ENCODE peak calls at places on chromosomes 2 and 18, in six cellular contexts. L, P, B, S, A and R are unnamed samples.

GRCh38 chr2:74548919-74549684 is 4.6 kb downstream of the LOXL3 start:
- DNase-seq in S (peak; percentile 57), L (no peak), P (no peak), A (no peak), B (no peak), R (no peak)

GRCh38 chr2:110095994-110096633 is 19.5 kb downstream of the MALL start:
- DNase-seq in B (no peak), S (no peak), P (no peak), L (no peak), A (no peak), R (no peak)

GRCh38 chr2:120362926-120363325 is 17.0 kb downstream of the INHBB start:
- DNase-seq in P (no peak), A (no peak), S (no peak), L (no peak), B (no peak), R (no peak)

GRCh38 chr2:48306409-48307284 is 223.3 kb upstream of the STON1 start:
- DNase-seq in B (no peak), A (peak; percentile 18), P (no peak), S (no peak), L (no peak), R (no peak)

GRCh38 chr2:25430556-25430955 is 88.8 kb upstream of the DNMT3A start:
- DNase-seq in L (no peak), B (no peak), S (no peak), P (no peak), A (no peak), R (no peak)

GRCh38 chr2:219687266-219687665 is 59.8 kb downstream of the SLC4A3 start:
- DNase-seq in A (peak; percentile 13), B (no peak), L (no peak), S (no peak), P (no peak), R (no peak)

GRCh38 chr2:186972281-186972970 is 123.5 kb upstream of the ZSWIM2 start:
- DNase-seq in S (no peak), P (no peak), L (no peak), B (no peak), A (no peak), R (no peak)

GRCh38 chr2:216838146-216838545 is 21.7 kb downstream of the TNP1 start:
- DNase-seq in B (no peak), P (no peak), A (peak; percentile 62), L (no peak), S (peak; percentile 17), R (no peak)

GRCh38 chr2:88729061-88729745 is 37.7 kb downstream of the RPIA start:
- DNase-seq in A (peak; percentile 35), S (no peak), P (no peak), L (no peak), B (no peak), R (no peak)

GRCh38 chr2:215277942-215278341 is 33.9 kb upstream of the ATIC start:
- DNase-seq in L (no peak), S (no peak), P (no peak), B (no peak), A (peak; percentile 12), R (no peak)

GRCh38 chr18:35029103-35029502 is 12.1 kb upstream of the MAPRE2 start:
- DNase-seq in P (no peak), A (peak; percentile 70), B (no peak), L (no peak), S (peak; percentile 66), R (no peak)

GRCh38 chr2:95303191-95303914 is 6.2 kb downstream of the KCNIP3 start:
- DNase-seq in L (no peak), B (no peak), S (no peak), P (no peak), A (no peak), R (no peak)

GRCh38 chr18:25510096-25510495 is 158.1 kb upstream of the ZNF521 start:
- DNase-seq in P (no peak), B (no peak), L (no peak), A (no peak), S (no peak), R (no peak)

GRCh38 chr18:33014060-33014796 is 241.4 kb upstream of the KLHL14 start:
- DNase-seq in A (peak; percentile 11), L (no peak), S (no peak), P (no peak), B (no peak), R (no peak)

GRCh38 chr2:230011617-230012016 is 57.1 kb downstream of the SLC16A14 start:
- DNase-seq in S (no peak), A (peak; percentile 47), B (no peak), L (no peak), P (no peak), R (no peak)

GRCh38 chr2:191382801-191383200 is 137.6 kb downstream of the MYO1B start:
- DNase-seq in B (no peak), P (no peak), L (no peak), A (peak; percentile 94), S (no peak), R (no peak)

GRCh38 chr18:13581496-13581895 is 144.9 kb downstream of the FAM210A start:
- DNase-seq in B (no peak), S (no peak), P (no peak), L (no peak), A (no peak), R (no peak)

GRCh38 chr2:85116207-85116606 is 17.0 kb upstream of the TCF7L1 start:
- DNase-seq in A (no peak), L (no peak), S (no peak), P (no peak), B (no peak), R (no peak)

GRCh38 chr2:10863837-10864236 is 47.9 kb upstream of the KCNF1 start:
- DNase-seq in B (no peak), A (no peak), P (no peak), S (no peak), L (no peak), R (no peak)

GRCh38 chr2:41242001-41242331 is 790.1 kb upstream of the SLC8A1 start:
- DNase-seq in L (no peak), P (no peak), B (no peak), S (no peak), A (no peak), R (no peak)

GRCh38 chr2:171287036-171287435 is 126.3 kb upstream of the TLK1 start:
- DNase-seq in L (no peak), P (no peak), A (no peak), S (no peak), B (no peak), R (no peak)

GRCh38 chr18:79300382-79300781 is 95.3 kb upstream of the NFATC1 start:
- DNase-seq in S (no peak), B (no peak), L (no peak), P (no peak), A (no peak), R (no peak)

GRCh38 chr2:2269426-2269825 is 61.6 kb downstream of the MYT1L start:
- DNase-seq in L (no peak), S (no peak), P (no peak), B (no peak), A (no peak), R (no peak)

GRCh38 chr2:222805591-222806304 is 55.1 kb upstream of the ACSL3 start:
- DNase-seq in S (no peak), L (no peak), P (no peak), B (no peak), A (no peak), R (no peak)

GRCh38 chr18:44714376-44714775 is 33.7 kb downstream of the SETBP1 start:
- DNase-seq in P (no peak), A (no peak), S (no peak), L (no peak), B (no peak), R (no peak)

GRCh38 chr2:4693266-4693665 is 989.9 kb downstream of the DCDC2C start:
- DNase-seq in L (no peak), B (no peak), A (peak; percentile 71), P (no peak), S (no peak), R (no peak)

GRCh38 chr2:167767858-167768257 is 479.5 kb downstream of the STK39 start:
- DNase-seq in P (no peak), S (no peak), B (no peak), A (no peak), L (no peak), R (no peak)

GRCh38 chr2:105655244-105655643 is 89.5 kb upstream of the NCK2 start:
- DNase-seq in P (no peak), B (no peak), A (no peak), S (no peak), L (no peak), R (no peak)

GRCh38 chr2:228681426-228681825 is 499.9 kb upstream of the SPHKAP start:
- DNase-seq in A (peak; percentile 79), L (no peak), P (no peak), B (no peak), S (no peak), R (no peak)

GRCh38 chr18:37671530-37671929 is 105.9 kb upstream of the CELF4 start:
- DNase-seq in L (no peak), S (no peak), A (no peak), B (no peak), P (no peak), R (no peak)

GRCh38 chr2:64975232-64975791 is 13.9 kb upstream of the SLC1A4 start:
- DNase-seq in P (no peak), L (no peak), S (peak; percentile 95), A (peak; percentile 57), B (no peak), R (no peak)

GRCh38 chr2:43269074-43269572 is 42.7 kb upstream of the ZFP36L2 start:
- DNase-seq in L (peak; percentile 23), A (peak; percentile 99), S (peak; percentile 94), B (peak; percentile 78), P (no peak), R (no peak)
- H3K4me3 ChIP-seq in L (peak overlapping the region; percentile 38), A (peak overlapping the region; percentile 11), S (no peak overlapping the region), B (peak overlapping the region; percentile 34), P (no peak overlapping the region), R (no peak overlapping the region)

DNA sequence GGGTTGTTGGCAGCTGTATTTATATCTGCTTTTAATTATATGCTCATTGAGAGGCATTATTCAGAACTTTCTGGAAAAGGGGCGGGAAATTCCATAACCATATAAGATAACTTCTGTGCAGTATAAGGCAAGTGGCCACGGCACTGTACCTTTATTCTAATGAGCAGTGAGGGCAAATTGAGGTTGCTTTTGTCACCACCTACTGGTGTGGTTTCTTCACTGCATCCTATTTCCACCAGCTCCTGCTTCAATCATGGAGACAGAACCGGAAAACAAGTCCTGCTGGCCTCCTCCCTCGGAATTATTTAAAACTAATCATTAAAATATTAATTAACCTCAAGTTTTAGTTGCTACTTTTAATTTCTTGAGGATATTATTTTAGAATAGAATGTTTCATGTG is 759.4 kb downstream of the CBLN2 start:
- DNase-seq in S (no peak), P (no peak), A (peak; percentile 57), L (no peak), B (no peak), R (no peak)
- H3K4me3 ChIP-seq in S (no peak overlapping the region), P (no peak overlapping the region), A (no peak overlapping the region), L (no peak overlapping the region), B (no peak overlapping the region), R (no peak overlapping the region)

DNA sequence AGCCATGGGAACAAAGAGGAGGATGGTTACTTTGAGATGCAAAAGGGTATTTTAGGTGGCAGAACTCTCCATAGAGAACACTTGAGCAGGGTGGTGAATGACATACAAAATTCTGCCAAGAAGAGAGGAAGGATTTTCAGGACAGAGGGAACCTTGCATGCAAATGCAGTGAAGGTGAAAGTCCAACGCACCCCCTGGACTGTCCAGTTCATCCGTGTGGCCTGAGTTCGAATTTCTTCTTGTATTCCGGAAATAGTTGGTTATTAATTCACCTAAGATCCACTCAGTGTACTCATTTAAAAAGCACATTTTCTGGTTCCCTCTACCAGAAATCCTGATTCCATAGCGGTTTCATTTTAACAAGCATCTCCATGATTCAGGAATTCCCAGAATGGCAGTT is 5.5 kb downstream of the AOX1 start:
- DNase-seq in A (no peak), S (no peak), B (no peak), P (no peak), L (no peak), R (no peak)
- H3K4me3 ChIP-seq in A (no peak overlapping the region), S (no peak overlapping the region), B (no peak overlapping the region), P (no peak overlapping the region), L (no peak overlapping the region), R (no peak overlapping the region)

GRCh38 chr18:48959551-48959920 is 8.8 kb upstream of the SMAD7 start:
- DNase-seq in B (no peak), A (no peak), S (no peak), L (no peak), P (no peak), R (no peak)
- H3K4me3 ChIP-seq in B (no peak overlapping the region), A (no peak overlapping the region), S (no peak overlapping the region), L (no peak overlapping the region), P (no peak overlapping the region), R (no peak overlapping the region)